ENCODE peak calls at places on chromosomes 13 and 19, in seven cellular contexts. Y is fibroblast of lung, I is GM23248, D is IMR-90, Q is astrocyte, L is PC-3, M is H9. W is an unnamed sample. For H4K20me1, the result is how much of the 10 kb centered on the place peaks cover.

GRCh38 chr13:38348890-38349289 is 761 bp upstream of the UFM1 start:
- DNase-seq in Y (no peak), I (peak), D (peak), Q (peak), L (peak), M (no peak), W (peak)

GRCh38 chr13:110306340-110306959 is 507 bp downstream of the COL4A1 start:
- DNase-seq in Y (peak), I (peak), D (no peak), Q (no peak), L (no peak), M (peak), W (no peak)

GRCh38 chr13:42702726-42703125 is 78.7 kb upstream of the FAM216B start:
- DNase-seq in Y (peak), I (no peak), D (no peak), Q (peak), L (no peak), M (no peak), W (no peak)

GRCh38 chr19:38508507-38508906 is 75.0 kb downstream of the RYR1 start:
- DNase-seq in Y (no peak), I (no peak), D (no peak), Q (no peak), L (no peak), M (no peak), W (no peak)

GRCh38 chr19:1599460-1599846 is 5.8 kb downstream of the UQCR11 start:
- DNase-seq in Y (no peak), I (no peak), D (no peak), Q (no peak), L (no peak), M (no peak), W (no peak)

GRCh38 chr13:73338389-73338788 is 279.6 kb downstream of the KLF5 start:
- DNase-seq in Y (no peak), I (peak), D (no peak), Q (no peak), L (no peak), M (no peak), W (no peak)

GRCh38 chr13:75876371-75877050 is 240.4 kb downstream of the LMO7 start:
- DNase-seq in Y (peak), I (peak), D (peak), Q (peak), L (peak), M (peak), W (peak)

GRCh38 chr19:45848922-45849321 is 14.0 kb downstream of the SYMPK start:
- DNase-seq in Y (no peak), I (peak), D (no peak), Q (no peak), L (peak), M (no peak), W (peak)

GRCh38 chr19:19656451-19657396 is 6.8 kb downstream of the ATP13A1 start:
- DNase-seq in Y (no peak), I (no peak), D (no peak), Q (no peak), L (no peak), M (no peak), W (no peak)

GRCh38 chr19:19657397-19657783 is 6.1 kb downstream of the ATP13A1 start:
- DNase-seq in Y (no peak), I (no peak), D (no peak), Q (no peak), L (no peak), M (no peak), W (no peak)

GRCh38 chr19:19654441-19654840 is 9.0 kb downstream of the ATP13A1 start:
- DNase-seq in Y (no peak), I (no peak), D (no peak), Q (no peak), L (no peak), M (no peak), W (no peak)

GRCh38 chr19:19655051-19655594 is 8.4 kb downstream of the ATP13A1 start:
- DNase-seq in Y (no peak), I (no peak), D (no peak), Q (no peak), L (no peak), M (peak), W (no peak)

GRCh38 chr19:19655641-19656343 is 7.7 kb downstream of the ATP13A1 start:
- DNase-seq in Y (no peak), I (no peak), D (no peak), Q (no peak), L (no peak), M (no peak), W (no peak)
- H4K20me1 ChIP-seq in Y (under half), I (under half), D (under half), Q (under half), L (under half), M (under half), W (under half)

GRCh38 chr13:102401305-102401704 is 543 bp downstream of the FGF14 start:
- DNase-seq in Y (peak), I (peak), D (no peak), Q (peak), L (no peak), M (no peak), W (no peak)

GRCh38 chr13:102402292-102402691 is 444 bp upstream of the FGF14 start:
- DNase-seq in Y (peak), I (peak), D (peak), Q (peak), L (no peak), M (peak), W (no peak)

GRCh38 chr13:102400619-102401125 is 1.2 kb downstream of the FGF14 start:
- DNase-seq in Y (peak), I (peak), D (no peak), Q (no peak), L (no peak), M (peak), W (no peak)

GRCh38 chr13:102399791-102400618 is 1.8 kb downstream of the FGF14 start:
- DNase-seq in Y (peak), I (peak), D (no peak), Q (no peak), L (no peak), M (peak), W (no peak)

GRCh38 chr13:102401755-102402154 is at the start of gene FGF14:
- DNase-seq in Y (peak), I (no peak), D (no peak), Q (no peak), L (no peak), M (no peak), W (no peak)
- H3K9ac ChIP-seq in Y (no peak), I (no peak), D (no peak), Q (peak), L (no peak), M (peak), W (no peak)

GRCh38 chr13:92547256-92547655 is 679.4 kb upstream of the GPC6 start:
- DNase-seq in Y (peak), I (no peak), D (peak), Q (peak), L (peak), M (no peak), W (no peak)

GRCh38 chr13:92553470-92554114 is 673.0 kb upstream of the GPC6 start:
- DNase-seq in Y (no peak), I (no peak), D (no peak), Q (no peak), L (no peak), M (no peak), W (no peak)

DNA sequence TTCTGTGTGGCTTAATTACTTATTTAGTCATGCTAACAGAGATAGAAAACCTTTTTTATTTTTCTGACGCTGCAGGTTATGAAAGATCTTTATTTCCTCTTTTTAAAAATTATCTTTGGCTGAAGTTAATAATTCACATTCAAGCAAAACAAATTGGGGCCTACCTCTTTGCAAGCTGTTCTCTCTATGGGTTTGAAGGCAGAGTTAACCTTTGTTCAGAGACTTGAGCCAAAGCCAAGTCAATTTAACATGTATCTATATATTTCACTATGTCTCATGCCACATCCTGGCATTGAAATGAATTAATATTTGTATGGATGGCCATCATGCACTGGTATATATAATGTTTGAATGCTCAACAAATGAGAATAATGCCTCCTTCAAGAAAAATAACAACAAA is 677.3 kb upstream of the GPC6 start:
- DNase-seq in Y (no peak), I (no peak), D (no peak), Q (no peak), L (no peak), M (no peak), W (no peak)
- H2AFZ ChIP-seq in Y (no peak), I (no peak), D (no peak), Q (no peak), L (no peak), M (no peak), W (no peak)

GRCh38 chr19:10977773-10978155 is 16.9 kb downstream of the SMARCA4 start:
- DNase-seq in Y (no peak), I (no peak), D (no peak), Q (no peak), L (no peak), M (no peak), W (no peak)

GRCh38 chr19:10979950-10980349 is 19.1 kb downstream of the SMARCA4 start:
- DNase-seq in Y (peak), I (peak), D (no peak), Q (no peak), L (no peak), M (no peak), W (no peak)

GRCh38 chr19:10971107-10971715 is 10.4 kb downstream of the SMARCA4 start:
- DNase-seq in Y (no peak), I (no peak), D (no peak), Q (no peak), L (no peak), M (no peak), W (no peak)

GRCh38 chr19:10975374-10976036 is 14.7 kb downstream of the SMARCA4 start:
- DNase-seq in Y (peak), I (peak), D (peak), Q (peak), L (no peak), M (no peak), W (no peak)

GRCh38 chr19:10976200-10976892 is 15.5 kb downstream of the SMARCA4 start:
- DNase-seq in Y (no peak), I (no peak), D (no peak), Q (no peak), L (no peak), M (no peak), W (no peak)
- H4K20me1 ChIP-seq in Y (under half), I (under half), D (half or more), Q (half or more), L (half or more), M (under half), W (half or more)

GRCh38 chr19:15248648-15249559 is 16.7 kb upstream of the EPHX3 start:
- DNase-seq in Y (peak), I (peak), D (peak), Q (peak), L (peak), M (no peak), W (no peak)
- H3K9ac ChIP-seq in Y (peak), I (peak), D (peak), Q (peak), L (no peak), M (no peak), W (no peak)

W was measured in Karpas-422.